ENCODE peak calls at places on chromosomes 11 and 22, in six cellular contexts. E is body of pancreas, X is heart right ventricle, Q is kidney epithelial cell, V is lower leg skin, P is AG10803. C is an unnamed sample.

GRCh38 chr22:49853981-49854791 is 542 bp downstream of the ZBED4 start:
- DNase-seq in E (peak), X (peak), Q (no peak), V (peak), P (peak), C (no peak)

GRCh38 chr11:65355776-65356393 is 1.3 kb downstream of the TIGD3 start:
- DNase-seq in E (peak), X (no peak), Q (no peak), V (peak), P (peak), C (no peak)

GRCh38 chr11:11992257-11992690 is 16.2 kb downstream of the DKK3 start:
- DNase-seq in E (no peak), X (no peak), Q (no peak), V (peak), P (peak), C (no peak)

GRCh38 chr22:42275970-42276369 is 5.5 kb upstream of the TCF20 start:
- DNase-seq in E (no peak), X (no peak), Q (no peak), V (peak), P (no peak), C (no peak)

GRCh38 chr11:76270387-76270786 is 64.1 kb upstream of the WNT11 start:
- DNase-seq in E (no peak), X (no peak), Q (no peak), V (peak), P (no peak), C (no peak)

GRCh38 chr11:75896843-75897419 is 81.9 kb downstream of the UVRAG start:
- DNase-seq in E (no peak), X (no peak), Q (no peak), V (no peak), P (peak), C (peak)

GRCh38 chr11:117144477-117145392 is 648 bp downstream of the PAFAH1B2 start:
- DNase-seq in E (peak), X (peak), Q (no peak), V (peak), P (peak), C (no peak)

GRCh38 chr11:82924522-82925224 is 23.1 kb downstream of the DDIAS start:
- DNase-seq in E (no peak), X (no peak), Q (no peak), V (no peak), P (no peak), C (no peak)

GRCh38 chr22:23242473-23243001 is 62.2 kb downstream of the BCR start:
- DNase-seq in E (no peak), X (no peak), Q (no peak), V (no peak), P (no peak), C (no peak)

GRCh38 chr22:34829485-34829884 is 236.5 kb upstream of the ISX start:
- DNase-seq in E (no peak), X (no peak), Q (no peak), V (no peak), P (no peak), C (no peak)

GRCh38 chr22:43921361-43921760 is 2.2 kb upstream of the PNPLA3 start:
- DNase-seq in E (no peak), X (no peak), Q (peak), V (no peak), P (peak), C (no peak)

GRCh38 chr11:125179346-125179745 is 14.8 kb downstream of the PKNOX2 start:
- DNase-seq in E (no peak), X (no peak), Q (no peak), V (no peak), P (no peak), C (no peak)

GRCh38 chr22:37030560-37031281 is 11.2 kb downstream of the MPST start:
- DNase-seq in E (no peak), X (no peak), Q (no peak), V (no peak), P (no peak), C (no peak)

GRCh38 chr11:99952816-99953215 is 734.3 kb upstream of the ARHGAP42 start:
- DNase-seq in E (no peak), X (no peak), Q (peak), V (no peak), P (no peak), C (no peak)

GRCh38 chr22:22884888-22885840 is 2.5 kb upstream of the IGLL5 start:
- DNase-seq in E (no peak), X (peak), Q (no peak), V (peak), P (no peak), C (no peak)

GRCh38 chr11:114172871-114173444 is 113.4 kb downstream of the ZBTB16 start:
- DNase-seq in E (no peak), X (peak), Q (no peak), V (no peak), P (no peak), C (no peak)

GRCh38 chr11:115657586-115657985 is 153.4 kb upstream of the CADM1 start:
- DNase-seq in E (no peak), X (no peak), Q (no peak), V (no peak), P (peak), C (no peak)

GRCh38 chr22:37337204-37337943 is 55.1 kb downstream of the CYTH4 start:
- DNase-seq in E (no peak), X (no peak), Q (no peak), V (no peak), P (peak), C (no peak)

GRCh38 chr11:94738746-94739145 is 29.4 kb upstream of the AMOTL1 start:
- DNase-seq in E (no peak), X (no peak), Q (no peak), V (no peak), P (no peak), C (no peak)

GRCh38 chr22:48507171-48507570 is 1320.5 kb downstream of the BRD1 start:
- DNase-seq in E (no peak), X (no peak), Q (no peak), V (no peak), P (no peak), C (no peak)
- TF ChIP-seq CTCF in E (no peak), X (no peak), Q (no peak), V (no peak), P (no peak), C (no peak)

GRCh38 chr11:95933594-95933993 is 9.7 kb upstream of the MTMR2 start:
- DNase-seq in E (no peak), X (no peak), Q (no peak), V (no peak), P (no peak), C (no peak)
- H3K4me3 ChIP-seq in E (no peak), X (no peak), Q (no peak), V (no peak), P (no peak), C (no peak)

DNA sequence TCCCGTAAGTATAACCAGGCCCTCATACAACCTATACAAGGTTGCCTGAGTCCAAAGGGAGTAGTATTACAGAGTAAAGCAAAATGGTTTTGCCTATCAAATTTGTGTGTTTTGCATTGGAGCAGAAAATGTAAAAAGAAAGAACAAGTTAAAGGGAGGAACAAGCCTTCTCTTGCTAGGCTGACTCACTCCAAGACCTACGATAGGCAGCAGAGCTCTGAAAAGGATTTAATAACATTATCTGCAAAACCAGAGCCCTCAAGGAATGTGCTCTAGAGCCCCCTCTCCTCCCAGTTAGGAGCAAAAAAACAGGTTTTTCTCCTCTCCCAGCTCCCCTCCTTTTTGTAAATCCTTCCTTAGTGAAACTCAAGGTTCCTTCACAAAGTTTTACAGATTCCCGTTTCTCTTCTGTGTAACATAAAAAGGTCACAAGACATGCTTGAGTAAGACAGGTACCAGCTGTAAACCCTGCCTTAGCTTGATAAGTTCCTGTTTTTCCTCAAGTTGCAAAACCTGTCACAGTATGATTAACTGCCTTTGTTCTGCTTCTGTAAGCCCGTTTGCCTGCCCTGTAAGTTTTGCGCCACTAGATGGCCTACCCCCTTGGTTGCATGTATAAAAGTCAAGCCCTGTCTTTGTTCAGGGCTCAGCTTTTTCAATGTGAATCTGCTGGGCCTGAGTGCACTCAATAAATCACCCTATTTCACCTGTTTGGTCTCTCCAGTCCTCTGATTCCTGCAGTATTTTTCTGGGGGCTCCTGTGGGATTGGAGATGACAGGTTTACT is 498.2 kb downstream of the KCNA4 start:
- DNase-seq in E (no peak), X (no peak), Q (no peak), V (no peak), P (no peak), C (no peak)
- TF ChIP-seq CTCF in E (no peak), X (no peak), Q (no peak), V (no peak), P (no peak), C (no peak)

GRCh38 chr11:129281471-129282268 is 89.5 kb upstream of the ARHGAP32 start:
- DNase-seq in E (no peak), X (no peak), Q (no peak), V (no peak), P (no peak), C (no peak)

GRCh38 chr11:129282634-129283033 is 90.5 kb upstream of the ARHGAP32 start:
- DNase-seq in E (no peak), X (no peak), Q (no peak), V (no peak), P (no peak), C (no peak)

GRCh38 chr11:129279326-129280026 is 87.4 kb upstream of the ARHGAP32 start:
- DNase-seq in E (peak), X (peak), Q (no peak), V (peak), P (peak), C (no peak)

GRCh38 chr11:129278586-129279319 is 86.6 kb upstream of the ARHGAP32 start:
- DNase-seq in E (peak), X (no peak), Q (no peak), V (no peak), P (no peak), C (no peak)

GRCh38 chr11:129280027-129280811 is 88.1 kb upstream of the ARHGAP32 start:
- DNase-seq in E (no peak), X (no peak), Q (no peak), V (no peak), P (peak), C (no peak)
- H3K4me3 ChIP-seq in E (peak), X (peak), Q (peak), V (peak), P (peak), C (peak)

DNA sequence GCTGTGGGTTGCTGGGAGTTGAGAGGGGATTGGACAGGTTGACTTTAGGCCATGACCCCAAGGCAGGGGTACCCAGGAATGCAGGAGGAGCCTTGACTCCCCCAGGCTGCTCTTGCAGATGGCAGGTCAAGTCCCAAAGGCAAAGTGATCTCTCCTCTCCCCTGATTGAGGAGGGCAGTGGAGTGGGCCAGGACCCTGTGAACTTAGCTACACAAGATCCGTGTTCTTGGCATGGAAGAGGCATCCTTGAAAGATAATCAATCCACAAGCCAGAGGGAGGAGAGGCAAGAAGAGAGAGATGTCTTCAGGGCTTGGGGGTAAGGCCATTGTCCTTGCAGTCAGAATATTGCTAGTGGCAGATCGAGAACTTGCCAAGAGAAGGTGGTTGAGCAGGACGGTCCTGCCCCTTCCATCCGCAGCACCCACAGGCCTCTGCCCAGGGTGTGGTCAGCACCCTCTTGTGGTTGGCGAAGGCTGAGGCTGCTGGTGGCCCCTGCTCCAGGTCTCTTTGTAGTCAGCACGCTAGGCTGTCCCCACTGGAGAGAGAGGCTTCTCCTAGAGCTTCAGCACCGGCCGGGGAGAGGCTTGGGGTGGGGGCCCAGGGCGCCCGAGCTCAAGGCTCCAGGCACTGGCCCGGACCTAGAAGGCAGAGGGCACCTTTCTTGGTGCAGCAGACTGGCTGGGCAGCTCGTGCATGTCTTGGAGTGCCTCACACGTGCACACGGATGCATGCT is 45.4 kb downstream of the KCNC1 start:
- DNase-seq in E (no peak), X (no peak), Q (no peak), V (peak), P (no peak), C (no peak)
- TF ChIP-seq CTCF in E (no peak), X (no peak), Q (no peak), V (no peak), P (no peak), C (no peak)

GRCh38 chr11:46382644-46383403 is 1.4 kb downstream of the MDK start:
- DNase-seq in E (peak), X (no peak), Q (no peak), V (no peak), P (peak), C (no peak)
- H3K4me3 ChIP-seq in E (no peak), X (peak), Q (peak), V (no peak), P (peak), C (peak)

DNA sequence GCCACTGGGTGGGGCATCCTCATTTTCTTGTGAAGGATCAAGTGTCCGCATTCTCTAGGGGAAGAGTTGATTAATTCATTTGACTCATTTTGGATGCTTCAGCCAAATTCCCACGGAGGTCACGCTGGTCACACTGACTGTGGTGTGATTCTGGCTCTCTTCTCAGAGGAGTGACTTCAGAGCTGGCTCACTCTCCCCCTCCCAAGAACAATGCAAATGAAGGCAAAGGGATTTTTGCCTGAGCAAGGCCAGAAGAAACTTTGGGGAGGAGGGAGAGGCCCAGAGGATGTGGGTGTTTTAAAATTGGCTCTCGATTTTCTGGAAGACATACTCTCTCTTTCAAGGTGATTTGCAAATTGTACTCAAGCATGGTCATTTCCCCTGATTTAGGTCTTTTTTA is 51.1 kb upstream of the LMO2 start:
- DNase-seq in E (no peak), X (peak), Q (no peak), V (no peak), P (peak), C (no peak)
- TF ChIP-seq CTCF in E (no peak), X (no peak), Q (no peak), V (no peak), P (no peak), C (no peak)

DNA sequence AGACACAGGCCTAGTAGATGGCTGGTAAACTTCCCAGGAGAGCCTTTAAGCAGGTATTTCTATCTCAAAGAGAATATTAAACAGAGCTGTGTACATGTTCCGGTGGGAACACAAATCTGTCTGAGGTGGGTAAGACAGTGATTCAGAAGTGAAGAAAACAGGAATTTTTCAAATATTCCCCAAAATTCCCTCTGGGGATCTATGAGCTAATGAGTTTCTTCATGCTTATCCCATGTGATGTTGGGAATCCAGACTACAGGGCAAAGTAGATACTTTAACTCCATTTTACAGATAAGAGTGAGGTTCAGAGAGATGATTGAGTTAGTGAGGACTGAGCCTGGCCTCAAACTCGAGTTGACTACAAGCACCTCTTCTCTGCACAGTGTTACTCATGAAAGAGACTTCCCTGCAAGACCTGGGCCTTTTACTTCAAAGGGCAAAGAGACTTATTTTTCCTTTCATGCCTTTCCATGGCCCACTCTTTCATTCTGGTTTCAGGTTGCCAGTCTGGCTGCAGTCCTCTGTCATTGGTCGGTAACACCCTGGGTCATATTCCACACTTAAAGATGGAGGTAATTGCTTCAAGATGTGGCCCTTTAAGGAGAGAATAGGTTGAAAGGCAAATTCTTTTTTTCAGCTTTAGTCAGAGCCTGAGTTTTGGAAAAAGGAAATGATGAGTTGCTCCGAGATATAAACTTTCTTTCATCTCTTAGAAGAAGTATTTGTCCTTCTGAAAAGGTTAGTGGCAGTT is 70.1 kb downstream of the CYB5R2 start:
- DNase-seq in E (no peak), X (no peak), Q (no peak), V (no peak), P (peak), C (no peak)
- H3K4me3 ChIP-seq in E (no peak), X (no peak), Q (no peak), V (no peak), P (no peak), C (no peak)